ENCODE peak calls at places on chromosomes 1 and 21, in four cellular contexts. U is MM.1S, C is testis, S is IMR-90. Y is an unnamed sample.

GRCh38 chr1:144101397-144102050 is 129.7 kb upstream of the FAM72C start:
- DNase-seq in U (peak; percentile 3), C (peak; percentile 13), S (no peak), Y (peak; percentile 30)

GRCh38 chr1:163308811-163309210 is 12.9 kb upstream of the NUF2 start:
- DNase-seq in U (no peak), C (no peak), S (peak; percentile 72), Y (no peak)

GRCh38 chr21:44354775-44355771 is 1.7 kb downstream of the TRPM2 start:
- DNase-seq in U (peak; percentile 31), C (no peak), S (no peak), Y (no peak)

GRCh38 chr1:155219592-155220031 is 11.1 kb downstream of the MTX1 start:
- DNase-seq in U (no peak), C (peak; percentile 61), S (no peak), Y (peak; percentile 30)

GRCh38 chr1:23799570-23800395 is 771 bp downstream of the GALE start:
- DNase-seq in U (no peak), C (no peak), S (peak; percentile 56), Y (no peak)

GRCh38 chr1:71154454-71154853 is 73.6 kb upstream of the ZRANB2 start:
- DNase-seq in U (no peak), C (no peak), S (no peak), Y (no peak)

GRCh38 chr21:34926784-34927548 is 122.1 kb downstream of the RUNX1 start:
- DNase-seq in U (no peak), C (peak; percentile 26), S (peak; percentile 44), Y (no peak)

GRCh38 chr1:89104687-89105086 is 21.2 kb downstream of the GBP2 start:
- DNase-seq in U (no peak), C (peak; percentile 27), S (no peak), Y (no peak)

GRCh38 chr1:45265244-45265643 is 58.8 kb upstream of the ZSWIM5 start:
- DNase-seq in U (no peak), C (no peak), S (no peak), Y (no peak)

GRCh38 chr1:212286437-212287131 is 1.4 kb downstream of the PPP2R5A start:
- DNase-seq in U (no peak), C (no peak), S (peak; percentile 6), Y (no peak)

GRCh38 chr1:157390646-157391045 is 161.7 kb downstream of the FCRL5 start:
- DNase-seq in U (no peak), C (no peak), S (peak; percentile 30), Y (no peak)

GRCh38 chr1:225447001-225447615 is 19.3 kb upstream of the LBR start:
- DNase-seq in U (no peak), C (no peak), S (no peak), Y (no peak)

GRCh38 chr1:172180886-172181285 is 239.6 kb upstream of the C1orf105 start:
- DNase-seq in U (peak; percentile 85), C (peak; percentile 41), S (peak; percentile 70), Y (no peak)

GRCh38 chr1:162023547-162024501 is at the start of gene OLFML2B:
- DNase-seq in U (peak; percentile 77), C (peak; percentile 86), S (peak; percentile 76), Y (peak; percentile 81)

GRCh38 chr1:8022395-8023286 is 3.5 kb downstream of the ERRFI1 start:
- DNase-seq in U (no peak), C (no peak), S (no peak), Y (no peak)

GRCh38 chr1:116585886-116586285 is 15.1 kb upstream of the CD58 start:
- DNase-seq in U (no peak), C (no peak), S (no peak), Y (no peak)

GRCh38 chr1:174626031-174627020 is 178.6 kb downstream of the GPR52 start:
- DNase-seq in U (no peak), C (no peak), S (peak; percentile 55), Y (no peak)

GRCh38 chr1:63691672-63692425 is 82.0 kb upstream of the ROR1 start:
- DNase-seq in U (peak; percentile 74), C (peak; percentile 78), S (peak; percentile 94), Y (peak; percentile 41)

GRCh38 chr1:154304664-154305337 is 16.1 kb upstream of the AQP10 start:
- DNase-seq in U (no peak), C (no peak), S (no peak), Y (no peak)

GRCh38 chr1:206796984-206797402 is 24.7 kb upstream of the IL10 start:
- DNase-seq in U (no peak), C (no peak), S (no peak), Y (no peak)

GRCh38 chr1:206797534-206798383 is 25.5 kb upstream of the IL10 start:
- DNase-seq in U (no peak), C (no peak), S (no peak), Y (peak; percentile 37)

GRCh38 chr1:206792939-206793607 is 20.8 kb upstream of the IL10 start:
- DNase-seq in U (no peak), C (no peak), S (peak; percentile 45), Y (no peak)

GRCh38 chr1:206790502-206791250 is 18.4 kb upstream of the IL10 start:
- DNase-seq in U (no peak), C (no peak), S (no peak), Y (no peak)

DNA sequence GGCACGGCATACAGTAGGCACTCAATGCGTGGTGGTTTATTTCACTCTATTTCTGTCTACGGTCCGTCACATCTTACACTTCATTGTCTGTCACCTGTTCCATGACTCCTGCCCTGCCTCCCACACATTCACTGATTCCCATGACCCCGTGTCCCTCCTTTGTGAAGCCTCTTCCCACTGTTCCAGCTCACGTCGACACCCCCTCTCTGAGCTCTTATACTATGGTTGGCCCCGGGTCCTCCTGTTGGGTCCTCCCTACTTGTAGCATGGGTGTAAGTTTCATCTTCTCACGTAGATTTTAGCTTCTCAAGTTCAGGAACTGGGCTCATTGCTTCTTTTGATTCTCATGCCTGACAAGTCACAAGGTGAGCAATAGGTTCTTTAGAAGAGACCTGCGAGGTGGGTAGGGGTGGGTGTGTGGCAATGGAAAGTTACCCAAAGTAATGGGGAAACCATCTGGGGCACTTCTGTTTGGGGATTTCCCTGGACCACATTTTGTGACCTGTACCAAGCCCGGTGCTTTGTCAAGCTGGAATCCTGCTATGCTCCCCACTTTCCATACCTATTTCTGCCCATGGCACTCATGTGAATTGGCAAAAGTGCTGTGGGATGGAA is 22.1 kb upstream of the IL10 start:
- DNase-seq in U (peak; percentile 33), C (no peak), S (no peak), Y (no peak)
- H3K4me3 ChIP-seq in U (no peak overlapping the region), C (no peak overlapping the region), S (no peak overlapping the region), Y (no peak overlapping the region)

DNA sequence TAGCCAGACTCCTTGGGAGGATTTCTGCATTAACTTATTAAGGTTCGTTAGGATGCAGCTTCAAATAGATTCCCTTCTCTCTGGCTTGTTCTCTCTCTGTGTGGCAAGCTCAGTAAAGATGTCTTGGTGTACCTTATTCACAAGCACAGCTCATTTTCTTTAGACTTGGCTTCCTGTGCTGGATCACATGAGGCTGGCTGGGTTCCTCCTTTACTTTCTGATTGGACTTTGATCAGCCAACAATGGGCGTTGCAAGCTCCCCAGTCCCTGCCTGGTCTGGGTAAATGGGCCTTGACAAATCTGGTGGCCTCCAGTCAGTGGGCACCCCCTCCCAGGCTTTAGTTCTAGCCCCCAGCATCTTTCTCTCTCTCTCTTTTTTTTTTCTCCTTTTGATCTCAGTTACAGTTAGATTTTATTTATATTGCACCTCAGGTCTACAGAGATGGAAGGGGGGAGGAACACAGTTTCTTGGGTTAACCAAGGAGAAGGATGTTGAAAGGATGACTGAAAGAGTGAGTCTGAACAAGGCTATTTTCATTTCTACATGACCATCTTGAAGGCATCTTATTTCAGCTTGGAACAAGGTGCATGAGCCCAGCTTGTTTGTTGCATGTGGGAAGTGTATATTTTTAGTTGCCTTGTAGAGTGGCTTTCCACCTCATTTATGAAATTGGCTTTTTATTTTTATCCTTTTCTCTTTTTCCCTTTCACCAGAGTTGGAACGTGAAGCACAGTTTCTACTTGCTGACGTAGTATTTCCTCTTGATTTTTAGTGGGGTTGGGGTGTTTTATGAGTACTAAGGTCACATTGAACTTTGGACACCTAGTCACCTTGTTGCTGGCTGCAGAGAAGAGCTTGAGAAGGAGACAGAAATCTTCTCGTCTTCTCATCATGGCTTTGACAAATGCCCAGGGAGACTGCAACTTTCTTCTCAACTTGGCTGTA is 77.1 kb downstream of the PBX1 start:
- DNase-seq in U (peak; percentile 71), C (peak; percentile 41), S (no peak), Y (no peak)
- H3K4me1 ChIP-seq in U (peaks cover 34% of the 10 kb centered on the region), C (peaks cover 3% of the 10 kb centered on the region), S (peaks cover 15% of the 10 kb centered on the region), Y (no peaks in the 10 kb centered on the region)

GRCh38 chr1:33339413-33339812 is 18.5 kb upstream of the A3GALT2 start:
- DNase-seq in U (no peak), C (peak; percentile 36), S (no peak), Y (no peak)
- TF ChIP-seq CTCF in U (no peak), C (no peak), S (no peak), Y (no peak)

DNA sequence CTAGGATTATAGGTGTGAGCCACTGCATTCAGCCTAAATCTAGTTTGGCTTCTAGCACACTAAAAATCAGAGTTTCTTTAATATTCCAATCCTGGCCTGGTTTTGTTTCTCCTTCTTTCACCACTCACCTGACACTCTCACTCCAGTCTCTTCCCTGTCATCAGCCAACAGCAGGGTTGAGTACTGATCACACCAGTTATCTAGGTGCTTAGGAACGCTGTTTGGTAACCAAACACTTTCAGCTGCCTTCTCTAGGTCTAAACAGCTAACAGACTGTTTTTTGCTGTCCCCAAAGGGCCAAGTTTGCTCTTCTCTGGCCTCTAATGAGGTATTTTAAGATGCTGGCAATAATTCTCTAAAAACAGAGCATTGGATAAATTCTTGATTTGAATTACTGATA is 17.7 kb upstream of the FRRS1 start:
- DNase-seq in U (peak; percentile 15), C (no peak), S (peak; percentile 15), Y (no peak)
- H3K4me3 ChIP-seq in U (peak overlapping the region; percentile 34), C (no peak overlapping the region), S (no peak overlapping the region), Y (no peak overlapping the region)

DNA sequence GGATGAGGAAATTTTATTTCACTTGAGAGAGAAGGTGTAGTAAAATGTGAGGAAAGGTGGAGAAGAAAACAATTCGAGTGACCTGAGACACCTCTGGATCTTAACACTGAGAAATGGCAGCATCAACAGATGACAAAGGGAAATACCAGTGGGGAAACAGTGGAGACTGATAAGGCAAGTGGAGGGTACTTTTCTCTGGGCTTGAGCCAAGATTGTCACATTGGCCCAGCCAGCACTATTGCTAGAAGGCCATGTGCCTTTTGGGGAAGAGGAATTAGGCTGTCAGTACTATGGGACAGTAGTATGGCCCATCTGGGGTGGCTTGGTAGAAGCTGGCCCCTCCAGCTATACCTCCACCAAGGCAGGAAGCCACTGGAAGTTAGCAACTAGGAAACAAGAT is 8.4 kb downstream of the SYPL2 start:
- DNase-seq in U (no peak), C (peak; percentile 9), S (no peak), Y (no peak)
- H3K4me1 ChIP-seq in U (no peaks in the 10 kb centered on the region), C (peaks cover 9% of the 10 kb centered on the region), S (no peaks in the 10 kb centered on the region), Y (no peaks in the 10 kb centered on the region)

GRCh38 chr1:147243228-147243685 is 773 bp downstream of the CHD1L start:
- DNase-seq in U (no peak), C (peak; percentile 49), S (peak; percentile 86), Y (peak; percentile 45)
- TF ChIP-seq CTCF in U (no peak), C (no peak), S (no peak), Y (no peak)

Y was measured in BE2C.